ENCODE peak calls at places on chromosome 1, in four cellular contexts. I is HepG2, X is WTC11, E is K562. V is an unnamed sample.

GRCh38 chr1:215749423-215749822 is 182.3 kb downstream of the KCTD3 start:
- DNase-seq in I (no peak), X (no peak), E (no peak), V (no peak)

GRCh38 chr1:214123061-214123784 is 135.4 kb downstream of the PROX1 start:
- DNase-seq in I (peak), X (peak), E (peak), V (peak)

GRCh38 chr1:97457446-97458089 is 463.3 kb downstream of the DPYD start:
- DNase-seq in I (no peak), X (no peak), E (no peak), V (no peak)

GRCh38 chr1:27648602-27649305 is 13.8 kb upstream of the FGR start:
- DNase-seq in I (no peak), X (no peak), E (no peak), V (no peak)

GRCh38 chr1:180057883-180058396 is 96.7 kb upstream of the QSOX1 start:
- DNase-seq in I (no peak), X (no peak), E (peak), V (no peak)

GRCh38 chr1:200869753-200870391 is 2.9 kb upstream of the GPR25 start:
- DNase-seq in I (no peak), X (no peak), E (no peak), V (no peak)

GRCh38 chr1:244029137-244029536 is 21.9 kb upstream of the ZBTB18 start:
- DNase-seq in I (no peak), X (no peak), E (no peak), V (no peak)

GRCh38 chr1:235366286-235366685 is 941 bp upstream of the TBCE start:
- DNase-seq in I (no peak), X (no peak), E (peak), V (no peak)

GRCh38 chr1:30617161-30617560 is 106.2 kb downstream of the MATN1 start:
- DNase-seq in I (no peak), X (no peak), E (no peak), V (no peak)
- TF ChIP-seq ELF4 in I (no peak), X (no peak), E (no peak), V (no peak)

DNA sequence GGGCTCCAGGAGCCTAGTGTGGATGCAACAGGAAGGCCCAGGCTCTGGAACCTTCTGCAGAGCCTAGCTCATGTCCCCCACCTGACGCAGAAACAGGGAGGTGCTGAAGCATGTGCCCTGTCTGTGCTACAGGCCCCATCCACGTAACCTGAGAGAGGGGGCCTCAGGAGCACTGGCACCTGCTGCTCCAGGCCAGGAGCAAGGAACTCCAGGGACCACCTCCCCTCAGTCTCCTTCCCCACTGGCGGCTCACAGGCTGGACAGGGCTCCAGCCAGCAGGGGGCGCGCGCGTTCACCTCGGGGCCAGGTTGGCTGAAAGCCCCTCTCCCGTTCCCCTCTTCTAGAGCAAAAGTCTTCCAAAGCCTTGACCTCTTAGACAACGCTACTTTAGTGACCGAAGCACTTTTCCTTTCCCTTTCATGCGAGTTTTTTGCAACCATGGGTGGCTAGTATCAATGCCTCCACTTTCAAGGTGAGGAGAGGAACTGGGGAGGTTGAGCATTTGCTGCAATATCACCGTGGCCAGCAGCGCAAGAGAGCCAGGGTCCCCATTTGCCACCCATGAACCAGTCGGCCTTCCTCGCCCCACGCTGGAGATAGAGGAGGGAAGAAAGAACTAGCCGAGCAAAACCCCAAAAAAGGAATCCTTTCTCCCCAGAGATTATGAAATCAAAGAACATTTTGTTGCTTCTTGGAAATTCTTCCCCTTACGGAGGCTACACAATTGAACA is 52.4 kb upstream of the GPR157 start:
- DNase-seq in I (peak), X (peak), E (peak), V (peak)
- TF ChIP-seq ELF4 in I (no peak), X (no peak), E (no peak), V (no peak)

DNA sequence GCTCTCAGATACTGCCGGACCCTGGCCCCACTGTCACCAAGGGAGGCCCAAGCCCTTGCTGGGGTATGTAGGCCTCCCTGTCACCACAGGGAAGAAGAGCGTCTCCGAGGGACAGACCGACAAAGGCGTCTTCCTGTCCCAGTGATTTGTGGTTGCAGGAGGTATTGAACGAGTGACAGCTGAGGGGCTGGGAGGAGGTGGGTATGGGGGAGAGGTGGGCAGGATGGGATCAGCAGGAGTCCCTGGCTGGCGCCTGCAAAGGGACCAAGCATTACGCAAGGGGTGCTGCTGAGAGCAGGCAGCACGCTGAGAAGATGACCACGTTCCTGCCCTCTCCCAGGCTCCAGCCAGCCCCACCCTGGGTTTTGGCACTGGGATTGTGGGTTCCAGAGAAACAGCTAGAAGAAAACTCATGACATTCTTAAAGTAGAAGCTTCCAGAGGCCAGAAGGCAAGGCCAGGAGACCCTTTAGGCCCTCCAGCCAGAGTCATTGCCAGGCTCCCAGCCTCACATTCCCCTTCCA is 29.6 kb downstream of the LRP8 start:
- DNase-seq in I (no peak), X (no peak), E (no peak), V (no peak)
- TF ChIP-seq ELF4 in I (no peak), X (no peak), E (no peak), V (no peak)

GRCh38 chr1:207088731-207089626 is at the start of gene C4BPB:
- DNase-seq in I (peak), X (no peak), E (no peak), V (no peak)
- TF ChIP-seq ELF4 in I (no peak), X (no peak), E (no peak), V (no peak)

DNA sequence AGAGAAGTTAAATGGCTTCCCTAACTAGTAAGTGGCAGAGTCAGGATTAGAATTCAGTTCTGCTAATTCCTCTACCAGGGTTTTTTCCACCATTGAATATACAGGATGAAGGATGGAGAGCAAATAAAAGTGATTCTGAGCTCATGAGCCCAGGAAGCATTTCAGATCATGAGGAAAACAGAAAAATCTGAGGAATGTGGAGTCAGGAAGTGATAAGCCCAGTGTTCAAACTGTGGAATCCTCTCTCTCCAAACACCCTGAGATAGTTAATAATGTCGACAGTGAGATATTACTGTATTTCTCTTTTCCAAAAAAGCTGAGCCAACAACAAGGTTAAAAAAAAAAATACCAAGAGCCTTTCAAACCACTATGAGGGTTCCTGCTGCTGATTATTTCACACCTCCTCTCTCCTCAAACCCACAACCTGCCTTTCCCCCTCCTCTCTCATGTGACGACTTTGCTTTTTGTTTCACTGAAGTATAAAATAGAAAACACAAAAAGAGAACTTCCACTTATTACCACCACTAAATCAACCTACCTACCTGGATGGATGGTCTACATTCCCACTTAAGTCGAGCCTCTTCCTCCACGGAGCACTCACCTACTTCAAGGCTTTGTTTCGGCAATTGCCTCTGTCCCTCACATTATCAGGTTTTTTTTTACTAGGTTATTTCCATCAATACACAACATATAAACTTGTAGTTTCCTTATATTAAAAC is 8.9 kb downstream of the SLAMF1 start:
- DNase-seq in I (peak), X (no peak), E (no peak), V (no peak)
- TF ChIP-seq ELF4 in I (no peak), X (no peak), E (no peak), V (no peak)

DNA sequence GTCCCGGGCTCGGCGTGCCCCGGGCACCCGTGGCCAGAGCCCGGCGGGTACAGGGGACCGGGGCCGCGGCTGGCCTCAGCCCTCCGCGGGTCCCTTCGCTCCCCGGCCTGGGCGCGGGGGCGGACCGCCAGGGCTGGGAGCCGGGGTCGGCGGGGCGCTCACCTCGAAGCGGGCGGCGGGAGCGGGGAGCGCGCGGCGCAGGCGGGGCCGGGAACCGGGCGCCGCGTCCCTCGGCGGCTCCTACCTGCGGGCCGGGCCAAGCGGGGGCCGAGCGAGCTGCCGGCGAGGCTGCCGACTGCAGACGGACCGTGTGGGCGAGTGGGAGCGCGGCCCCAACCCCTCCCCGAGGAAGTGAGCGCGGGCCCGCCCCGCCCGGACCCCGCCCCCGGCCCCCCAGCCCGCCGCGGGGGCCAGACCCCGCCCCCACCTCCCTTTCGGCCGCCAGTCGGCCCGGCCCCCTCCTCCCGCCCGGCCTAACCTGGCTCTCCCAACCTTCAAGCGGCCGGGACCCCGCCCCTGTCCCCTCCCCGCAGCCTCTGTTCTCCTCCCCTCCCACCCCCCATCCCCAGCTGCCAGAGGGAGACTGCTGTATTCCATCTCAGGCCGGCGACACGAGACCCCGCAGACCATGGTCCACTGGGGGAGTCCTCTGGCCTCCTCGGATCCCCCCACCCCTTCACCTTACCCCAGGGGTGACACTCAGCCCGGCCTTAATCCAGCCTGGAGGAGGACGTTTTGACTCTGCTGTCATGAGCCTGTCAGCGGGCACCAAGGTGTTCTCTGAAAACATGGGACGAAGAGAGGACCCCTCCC is at the start of gene FHL3:
- DNase-seq in I (peak), X (peak), E (peak), V (peak)
- TF ChIP-seq ELF4 in I (no peak), X (no peak), E (no peak), V (no peak)

GRCh38 chr1:44290250-44291094 is 64.6 kb downstream of the ERI3 start:
- DNase-seq in I (no peak), X (no peak), E (peak), V (no peak)

GRCh38 chr1:44293761-44294315 is 61.2 kb downstream of the ERI3 start:
- DNase-seq in I (no peak), X (no peak), E (no peak), V (no peak)

GRCh38 chr1:44292641-44293040 is 62.4 kb downstream of the ERI3 start:
- DNase-seq in I (no peak), X (no peak), E (no peak), V (no peak)

GRCh38 chr1:44288883-44289282 is 66.2 kb downstream of the ERI3 start:
- DNase-seq in I (no peak), X (no peak), E (no peak), V (no peak)

DNA sequence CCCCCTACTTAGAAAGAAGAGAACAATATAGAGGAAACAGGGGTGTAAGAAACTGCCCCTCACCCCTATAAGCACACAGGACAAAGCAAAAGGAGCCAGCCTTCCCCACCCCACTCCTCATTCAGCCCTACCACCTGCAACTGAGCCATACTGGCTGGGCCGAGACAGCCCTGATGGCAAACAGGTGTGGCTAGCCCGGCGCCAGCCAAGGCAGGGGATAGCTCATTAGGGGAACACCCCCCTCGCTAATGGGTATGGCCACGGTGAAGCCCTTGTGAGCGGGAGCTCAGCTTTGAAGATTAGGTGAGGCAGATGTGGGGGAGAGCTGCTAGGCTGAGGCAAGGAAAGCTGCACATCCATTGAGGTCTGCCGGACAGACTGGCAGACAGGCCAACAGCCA is 65.5 kb downstream of the ERI3 start:
- DNase-seq in I (no peak), X (peak), E (peak), V (no peak)
- TF ChIP-seq ELF4 in I (no peak), X (no peak), E (no peak), V (no peak)

V was measured in HEK293T.